ENCODE peak calls at places on chromosomes 4 and X, in nine cellular contexts. U is ovary; F is transverse colon; L is effector memory CD4-positive, alpha-beta T cell; G is HepG2; M is tibial nerve; N is lower leg skin; E is OCI-LY7; W is left lung. B is an unnamed sample.

GRCh38 chrX:43813898-43814297 is 68.4 kb downstream of the MAOB start:
- DNase-seq in U (no peak), F (no peak), L (no peak), G (no peak), M (no peak), N (no peak), E (no peak), W (no peak), B (peak; percentile 81)

GRCh38 chrX:49934148-49934547 is 11.8 kb downstream of the CLCN5 start:
- DNase-seq in U (no peak), F (no peak), L (no peak), G (no peak), M (no peak), N (no peak), E (no peak), W (no peak), B (no peak)

GRCh38 chr4:16083217-16084191 is at the start of gene PROM1:
- DNase-seq in U (no peak), F (peak; percentile 60), L (no peak), G (peak; percentile 3), M (no peak), N (no peak), E (no peak), W (peak; percentile 79), B (no peak)

GRCh38 chr4:27007507-27007906 is 146.9 kb downstream of the STIM2 start:
- DNase-seq in U (no peak), F (no peak), L (no peak), G (no peak), M (no peak), N (no peak), E (peak; percentile 33), W (no peak), B (no peak)

GRCh38 chr4:150582101-150582565 is at the start of gene MAB21L2:
- DNase-seq in U (no peak), F (no peak), L (no peak), G (no peak), M (no peak), N (no peak), E (no peak), W (no peak), B (no peak)

GRCh38 chr4:127549521-127549920 is 83.2 kb upstream of the INTU start:
- DNase-seq in U (no peak), F (no peak), L (no peak), G (no peak), M (no peak), N (no peak), E (no peak), W (no peak), B (no peak)

GRCh38 chr4:76216975-76217814 is 3.6 kb upstream of the SCARB2 start:
- DNase-seq in U (no peak), F (no peak), L (no peak), G (no peak), M (no peak), N (no peak), E (no peak), W (no peak), B (no peak)

GRCh38 chr4:88320780-88321373 is 36.5 kb upstream of the PPM1K start:
- DNase-seq in U (no peak), F (peak; percentile 38), L (no peak), G (no peak), M (peak; percentile 6), N (no peak), E (peak; percentile 89), W (no peak), B (peak; percentile 26)

GRCh38 chr4:244471-244870 is 60.8 kb downstream of the ZNF732 start:
- DNase-seq in U (no peak), F (peak; percentile 44), L (peak; percentile 9), G (peak; percentile 21), M (peak; percentile 71), N (peak; percentile 32), E (peak; percentile 78), W (no peak), B (peak; percentile 73)

GRCh38 chr4:163395055-163395454 is 51.4 kb downstream of the NPY5R start:
- DNase-seq in U (no peak), F (no peak), L (no peak), G (no peak), M (no peak), N (no peak), E (no peak), W (no peak), B (no peak)

GRCh38 chr4:81743731-81744465 is 272.2 kb upstream of the RASGEF1B start:
- DNase-seq in U (no peak), F (no peak), L (no peak), G (no peak), M (no peak), N (no peak), E (no peak), W (no peak), B (no peak)

GRCh38 chrX:21926527-21927278 is 13.8 kb upstream of the SMS start:
- DNase-seq in U (no peak), F (no peak), L (no peak), G (peak; percentile 82), M (no peak), N (no peak), E (no peak), W (no peak), B (no peak)

GRCh38 chrX:24025741-24026402 is 1.1 kb downstream of the KLHL15 start:
- DNase-seq in U (no peak), F (no peak), L (no peak), G (no peak), M (peak; percentile 47), N (peak; percentile 15), E (no peak), W (no peak), B (peak; percentile 12)

GRCh38 chrX:24023972-24024664 is 2.9 kb downstream of the KLHL15 start:
- DNase-seq in U (no peak), F (no peak), L (no peak), G (no peak), M (peak; percentile 4), N (no peak), E (peak; percentile 42), W (no peak), B (peak; percentile 19)

GRCh38 chrX:24024819-24025740 is 1.9 kb downstream of the KLHL15 start:
- DNase-seq in U (peak; percentile 92), F (peak; percentile 86), L (peak; percentile 67), G (peak; percentile 73), M (peak; percentile 81), N (peak; percentile 75), E (peak; percentile 88), W (peak; percentile 91), B (peak; percentile 66)

GRCh38 chrX:24026403-24026801 is 584 bp downstream of the KLHL15 start:
- DNase-seq in U (no peak), F (no peak), L (no peak), G (no peak), M (no peak), N (no peak), E (peak; percentile 4), W (no peak), B (no peak)

GRCh38 chrX:24023538-24023937 is 3.4 kb downstream of the KLHL15 start:
- DNase-seq in U (no peak), F (no peak), L (no peak), G (no peak), M (no peak), N (no peak), E (no peak), W (no peak), B (no peak)
- H3K4me3 ChIP-seq in U (peak overlapping the region; percentile 65), F (peak overlapping the region; percentile 60), L (peak overlapping the region; percentile 83), G (peak overlapping the region; percentile 77), M (peak overlapping the region; percentile 84), N (no peak overlapping the region), E (peak overlapping the region; percentile 94), W (peak overlapping the region; percentile 59), B (peak overlapping the region; percentile 72)

GRCh38 chr4:61556277-61556676 is 356.2 kb downstream of the ADGRL3 start:
- DNase-seq in U (no peak), F (peak; percentile 19), L (no peak), G (peak; percentile 71), M (no peak), N (no peak), E (no peak), W (no peak), B (no peak)
- H3K4me3 ChIP-seq in U (no peak overlapping the region), F (no peak overlapping the region), L (no peak overlapping the region), G (no peak overlapping the region), M (no peak overlapping the region), N (no peak overlapping the region), E (no peak overlapping the region), W (no peak overlapping the region), B (no peak overlapping the region)

DNA sequence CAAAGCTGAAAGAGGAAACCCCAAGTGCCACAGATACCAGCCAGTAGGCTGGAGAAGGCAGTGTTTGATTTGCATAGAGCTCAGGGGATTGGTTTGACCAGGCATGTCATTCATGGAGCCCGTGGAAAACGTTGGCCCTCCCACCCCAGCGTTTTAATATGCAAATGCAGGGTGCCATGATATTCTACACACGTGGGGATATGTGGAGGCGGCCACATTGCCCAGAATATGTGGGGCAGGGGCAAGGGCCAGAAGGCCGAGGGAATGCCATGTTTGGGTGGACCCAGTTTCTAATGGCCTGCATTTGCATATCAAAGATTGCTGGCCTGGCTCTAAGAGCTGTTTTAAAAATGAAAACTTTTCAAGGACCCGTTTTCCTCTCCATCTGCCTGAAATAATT is 71.1 kb downstream of the MAP9 start:
- DNase-seq in U (no peak), F (no peak), L (no peak), G (no peak), M (no peak), N (no peak), E (no peak), W (no peak), B (no peak)
- H3K4me3 ChIP-seq in U (no peak overlapping the region), F (no peak overlapping the region), L (no peak overlapping the region), G (no peak overlapping the region), M (no peak overlapping the region), N (no peak overlapping the region), E (no peak overlapping the region), W (no peak overlapping the region), B (no peak overlapping the region)

DNA sequence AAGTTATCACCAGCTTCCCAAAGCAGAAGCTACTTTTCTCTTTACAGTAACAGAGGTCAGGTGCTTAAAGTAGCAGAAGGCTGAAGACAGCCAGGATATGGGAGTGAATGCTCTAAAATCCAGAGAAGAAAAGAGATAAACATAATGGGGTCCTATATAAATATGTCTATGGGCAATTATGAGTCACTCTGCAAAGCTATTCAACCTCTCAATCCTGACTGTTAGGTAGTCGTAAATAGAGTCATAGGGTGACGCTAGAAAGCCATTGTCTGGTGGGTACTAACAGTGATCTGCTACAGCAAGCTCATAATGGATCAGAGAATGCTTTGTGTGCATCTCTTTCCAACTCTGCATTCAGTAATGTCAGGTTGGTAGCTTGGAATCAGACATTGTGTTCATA is 53.5 kb upstream of the PDE5A start:
- DNase-seq in U (no peak), F (no peak), L (no peak), G (no peak), M (no peak), N (no peak), E (no peak), W (no peak), B (no peak)
- H3K4me3 ChIP-seq in U (no peak overlapping the region), F (no peak overlapping the region), L (no peak overlapping the region), G (no peak overlapping the region), M (no peak overlapping the region), N (no peak overlapping the region), E (no peak overlapping the region), W (no peak overlapping the region), B (no peak overlapping the region)

B was measured in Jurkat, Clone E6-1.